ENCODE peak calls at places on chromosomes 13 and 19, in seven cellular contexts. One of them, this sample, is unnamed.

GRCh38 chr19:55472463-55472862 is 4.0 kb upstream of the ZNF628 start:
- DNase-seq in trophoblast cell: no peak
- DNase-seq in IMR-90: peak; percentile 79
- DNase-seq in neuronal stem cell: no peak
- DNase-seq in mesendoderm: peak; percentile 51
- DNase-seq in H9: no peak
- DNase-seq in mesenchymal stem cell: no peak
- DNase-seq in this sample: no peak

GRCh38 chr19:43438291-43439162 is 23.8 kb downstream of the TEX101 start:
- DNase-seq in neuronal stem cell: no peak
- DNase-seq in IMR-90: peak; percentile 67
- DNase-seq in trophoblast cell: peak; percentile 95
- DNase-seq in H9: no peak
- DNase-seq in mesendoderm: no peak
- DNase-seq in mesenchymal stem cell: no peak
- DNase-seq in this sample: no peak

GRCh38 chr13:21216332-21216731 is 39.9 kb downstream of the MRPL57 start:
- DNase-seq in neuronal stem cell: no peak
- DNase-seq in IMR-90: no peak
- DNase-seq in mesenchymal stem cell: no peak
- DNase-seq in trophoblast cell: no peak
- DNase-seq in H9: no peak
- DNase-seq in mesendoderm: no peak
- DNase-seq in this sample: no peak

GRCh38 chr19:49499030-49499670 is 2.9 kb downstream of the RPS11 start:
- DNase-seq in mesendoderm: no peak
- DNase-seq in neuronal stem cell: no peak
- DNase-seq in mesenchymal stem cell: no peak
- DNase-seq in H9: no peak
- DNase-seq in IMR-90: no peak
- DNase-seq in trophoblast cell: no peak
- DNase-seq in this sample: no peak

GRCh38 chr13:53921473-53921872 is 892.9 kb downstream of the OLFM4 start:
- DNase-seq in trophoblast cell: no peak
- DNase-seq in IMR-90: no peak
- DNase-seq in neuronal stem cell: no peak
- DNase-seq in mesenchymal stem cell: no peak
- DNase-seq in H9: no peak
- DNase-seq in mesendoderm: no peak
- DNase-seq in this sample: no peak

GRCh38 chr13:25961294-25961693 is 90.5 kb downstream of the SHISA2 start:
- DNase-seq in mesenchymal stem cell: no peak
- DNase-seq in H9: no peak
- DNase-seq in mesendoderm: no peak
- DNase-seq in trophoblast cell: no peak
- DNase-seq in IMR-90: no peak
- DNase-seq in neuronal stem cell: no peak
- DNase-seq in this sample: no peak

GRCh38 chr19:41116261-41116660 is 2.0 kb downstream of the CYP2F1 start:
- DNase-seq in neuronal stem cell: no peak
- DNase-seq in trophoblast cell: no peak
- DNase-seq in H9: no peak
- DNase-seq in mesendoderm: no peak
- DNase-seq in mesenchymal stem cell: no peak
- DNase-seq in IMR-90: no peak
- DNase-seq in this sample: no peak

GRCh38 chr13:45827318-45827717 is 24.2 kb downstream of the SIAH3 start:
- DNase-seq in mesendoderm: no peak
- DNase-seq in mesenchymal stem cell: no peak
- DNase-seq in IMR-90: no peak
- DNase-seq in neuronal stem cell: no peak
- DNase-seq in H9: no peak
- DNase-seq in trophoblast cell: no peak
- DNase-seq in this sample: no peak

GRCh38 chr13:71460179-71460578 is 406.8 kb downstream of the DACH1 start:
- DNase-seq in mesenchymal stem cell: no peak
- DNase-seq in mesendoderm: no peak
- DNase-seq in H9: no peak
- DNase-seq in neuronal stem cell: no peak
- DNase-seq in IMR-90: no peak
- DNase-seq in trophoblast cell: no peak
- DNase-seq in this sample: no peak

GRCh38 chr19:9819590-9819898 is 665 bp upstream of the FBXL12 start:
- DNase-seq in IMR-90: no peak
- DNase-seq in mesenchymal stem cell: no peak
- DNase-seq in H9: no peak
- DNase-seq in trophoblast cell: no peak
- DNase-seq in neuronal stem cell: no peak
- DNase-seq in mesendoderm: no peak
- DNase-seq in this sample: no peak

GRCh38 chr13:110541526-110541920 is 20.0 kb downstream of the RAB20 start:
- DNase-seq in mesendoderm: no peak
- DNase-seq in neuronal stem cell: no peak
- DNase-seq in trophoblast cell: peak; percentile 65
- DNase-seq in H9: no peak
- DNase-seq in mesenchymal stem cell: peak; percentile 39
- DNase-seq in IMR-90: peak; percentile 24
- DNase-seq in this sample: no peak

GRCh38 chr13:95193509-95194230 is 107.6 kb downstream of the ABCC4 start:
- DNase-seq in IMR-90: no peak
- DNase-seq in trophoblast cell: no peak
- DNase-seq in mesendoderm: no peak
- DNase-seq in H9: no peak
- DNase-seq in neuronal stem cell: no peak
- DNase-seq in mesenchymal stem cell: peak; percentile 38
- DNase-seq in this sample: no peak

GRCh38 chr19:1181606-1182005 is 7.5 kb upstream of the SBNO2 start:
- DNase-seq in trophoblast cell: peak; percentile 60
- DNase-seq in IMR-90: no peak
- DNase-seq in neuronal stem cell: no peak
- DNase-seq in mesenchymal stem cell: no peak
- DNase-seq in mesendoderm: peak; percentile 74
- DNase-seq in H9: no peak
- DNase-seq in this sample: no peak

GRCh38 chr19:30312582-30313352 is 59.4 kb upstream of the ZNF536 start:
- DNase-seq in trophoblast cell: no peak
- DNase-seq in neuronal stem cell: no peak
- DNase-seq in IMR-90: no peak
- DNase-seq in mesendoderm: no peak
- DNase-seq in H9: no peak
- DNase-seq in mesenchymal stem cell: no peak
- DNase-seq in this sample: no peak

GRCh38 chr19:7795555-7796161 is 32.6 kb downstream of the CLEC4M start:
- DNase-seq in mesendoderm: no peak
- DNase-seq in neuronal stem cell: no peak
- DNase-seq in IMR-90: peak; percentile 78
- DNase-seq in trophoblast cell: no peak
- DNase-seq in mesenchymal stem cell: no peak
- DNase-seq in H9: no peak
- DNase-seq in this sample: no peak

GRCh38 chr13:49443327-49443688 is 556 bp downstream of the CAB39L start:
- DNase-seq in neuronal stem cell: peak; percentile 40
- DNase-seq in mesendoderm: no peak
- DNase-seq in H9: no peak
- DNase-seq in mesenchymal stem cell: no peak
- DNase-seq in trophoblast cell: no peak
- DNase-seq in IMR-90: peak; percentile 35
- DNase-seq in this sample: no peak

DNA sequence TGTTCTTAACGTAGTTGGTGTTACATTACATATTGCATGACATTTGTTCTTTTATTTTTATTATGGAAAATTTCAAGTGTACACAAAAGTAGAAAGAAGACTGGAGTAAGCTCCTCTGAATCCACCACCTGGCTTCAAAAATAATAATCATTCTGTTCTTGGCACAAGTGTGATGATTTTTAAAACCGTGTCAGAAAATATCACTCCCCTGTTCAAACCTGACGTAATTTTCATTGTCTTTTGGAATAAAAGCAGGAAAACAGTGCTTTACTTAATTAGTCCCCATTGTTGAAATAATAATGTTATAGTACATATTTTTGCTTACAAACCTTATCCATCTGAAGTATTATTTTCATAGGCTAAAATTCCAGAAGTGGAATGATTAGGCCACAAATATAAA is 41.3 kb upstream of the SCEL start:
- DNase-seq in trophoblast cell: no peak
- DNase-seq in mesenchymal stem cell: no peak
- DNase-seq in IMR-90: no peak
- DNase-seq in H9: no peak
- DNase-seq in neuronal stem cell: no peak
- DNase-seq in mesendoderm: no peak
- DNase-seq in this sample: no peak
- H3K23ac ChIP-seq in trophoblast cell: no peak overlapping the region
- H3K23ac ChIP-seq in mesenchymal stem cell: no peak overlapping the region
- H3K23ac ChIP-seq in IMR-90: no peak overlapping the region
- H3K23ac ChIP-seq in H9: no peak overlapping the region
- H3K23ac ChIP-seq in neuronal stem cell: no peak overlapping the region
- H3K23ac ChIP-seq in mesendoderm: no peak overlapping the region
- H3K23ac ChIP-seq in this sample: no peak overlapping the region

GRCh38 chr13:40469581-40470282 is 196.7 kb downstream of the FOXO1 start:
- DNase-seq in mesendoderm: peak; percentile 36
- DNase-seq in mesenchymal stem cell: no peak
- DNase-seq in neuronal stem cell: no peak
- DNase-seq in H9: no peak
- DNase-seq in trophoblast cell: no peak
- DNase-seq in IMR-90: no peak
- DNase-seq in this sample: no peak

GRCh38 chr13:40466271-40466670 is 200.2 kb downstream of the FOXO1 start:
- DNase-seq in IMR-90: no peak
- DNase-seq in neuronal stem cell: no peak
- DNase-seq in mesenchymal stem cell: no peak
- DNase-seq in mesendoderm: no peak
- DNase-seq in trophoblast cell: no peak
- DNase-seq in H9: no peak
- DNase-seq in this sample: no peak

GRCh38 chr13:40468227-40468838 is 198.1 kb downstream of the FOXO1 start:
- DNase-seq in mesenchymal stem cell: no peak
- DNase-seq in IMR-90: no peak
- DNase-seq in mesendoderm: no peak
- DNase-seq in trophoblast cell: no peak
- DNase-seq in neuronal stem cell: no peak
- DNase-seq in H9: no peak
- DNase-seq in this sample: no peak

GRCh38 chr13:40464349-40464748 is 202.1 kb downstream of the FOXO1 start:
- DNase-seq in mesendoderm: no peak
- DNase-seq in trophoblast cell: no peak
- DNase-seq in mesenchymal stem cell: no peak
- DNase-seq in IMR-90: no peak
- DNase-seq in H9: no peak
- DNase-seq in neuronal stem cell: no peak
- DNase-seq in this sample: no peak

DNA sequence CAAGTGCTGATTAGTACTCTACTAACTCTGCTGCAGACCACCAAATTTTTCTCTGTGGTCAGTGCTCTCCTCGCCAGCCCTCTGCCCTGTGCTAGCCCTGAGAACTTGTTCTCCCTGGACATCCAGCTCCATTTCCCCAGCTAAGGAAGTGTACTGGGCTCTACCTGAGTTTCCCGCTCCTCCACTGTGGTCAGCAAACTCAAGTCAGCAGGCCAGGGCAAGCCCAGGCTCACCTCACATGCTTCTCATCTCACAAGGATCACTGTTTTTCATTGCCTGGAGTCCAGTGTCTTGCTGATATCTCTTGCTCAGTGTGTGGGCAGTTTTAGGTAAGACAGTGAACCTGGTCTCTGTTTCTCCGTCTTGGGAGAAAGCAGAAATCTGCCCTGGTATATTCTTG is 201.4 kb downstream of the FOXO1 start:
- DNase-seq in mesenchymal stem cell: no peak
- DNase-seq in neuronal stem cell: no peak
- DNase-seq in trophoblast cell: no peak
- DNase-seq in IMR-90: no peak
- DNase-seq in H9: no peak
- DNase-seq in mesendoderm: no peak
- DNase-seq in this sample: no peak
- H3K23ac ChIP-seq in mesenchymal stem cell: no peak overlapping the region
- H3K23ac ChIP-seq in neuronal stem cell: no peak overlapping the region
- H3K23ac ChIP-seq in trophoblast cell: no peak overlapping the region
- H3K23ac ChIP-seq in IMR-90: no peak overlapping the region
- H3K23ac ChIP-seq in H9: no peak overlapping the region
- H3K23ac ChIP-seq in mesendoderm: no peak overlapping the region
- H3K23ac ChIP-seq in this sample: no peak overlapping the region

GRCh38 chr19:36987091-36987490 is 71.0 kb downstream of the ZNF568 start:
- DNase-seq in IMR-90: no peak
- DNase-seq in neuronal stem cell: no peak
- DNase-seq in trophoblast cell: no peak
- DNase-seq in mesenchymal stem cell: no peak
- DNase-seq in mesendoderm: no peak
- DNase-seq in H9: no peak
- DNase-seq in this sample: no peak
- H3K23ac ChIP-seq in IMR-90: no peak overlapping the region
- H3K23ac ChIP-seq in neuronal stem cell: no peak overlapping the region
- H3K23ac ChIP-seq in trophoblast cell: no peak overlapping the region
- H3K23ac ChIP-seq in mesenchymal stem cell: no peak overlapping the region
- H3K23ac ChIP-seq in mesendoderm: no peak overlapping the region
- H3K23ac ChIP-seq in H9: no peak overlapping the region
- H3K23ac ChIP-seq in this sample: no peak overlapping the region

GRCh38 chr13:55437162-55437561 is 1703.6 kb upstream of the PRR20A start:
- DNase-seq in neuronal stem cell: peak; percentile 35
- DNase-seq in mesenchymal stem cell: no peak
- DNase-seq in IMR-90: no peak
- DNase-seq in mesendoderm: no peak
- DNase-seq in trophoblast cell: no peak
- DNase-seq in H9: no peak
- DNase-seq in this sample: no peak

GRCh38 chr13:55432814-55433213 is 1707.9 kb upstream of the PRR20A start:
- DNase-seq in mesenchymal stem cell: no peak
- DNase-seq in mesendoderm: no peak
- DNase-seq in trophoblast cell: no peak
- DNase-seq in IMR-90: no peak
- DNase-seq in neuronal stem cell: no peak
- DNase-seq in H9: no peak
- DNase-seq in this sample: no peak
- H3K23ac ChIP-seq in mesenchymal stem cell: no peak overlapping the region
- H3K23ac ChIP-seq in mesendoderm: no peak overlapping the region
- H3K23ac ChIP-seq in trophoblast cell: no peak overlapping the region
- H3K23ac ChIP-seq in IMR-90: no peak overlapping the region
- H3K23ac ChIP-seq in neuronal stem cell: no peak overlapping the region
- H3K23ac ChIP-seq in H9: no peak overlapping the region
- H3K23ac ChIP-seq in this sample: no peak overlapping the region